ENCODE peak calls at places on chromosomes 4 and X, in four cellular contexts. One of them, this sample, is unnamed.

GRCh38 chr4:184812651-184813181 is 13.1 kb downstream of the ACSL1 start:
- DNase-seq in dorsolateral prefrontal cortex: no peak
- DNase-seq in fibroblast of the aortic adventitia: peak; percentile 35
- DNase-seq in hepatocyte: no peak
- DNase-seq in this sample: no peak

GRCh38 chr4:125388653-125389052 is 73.9 kb downstream of the FAT4 start:
- DNase-seq in hepatocyte: no peak
- DNase-seq in fibroblast of the aortic adventitia: peak; percentile 77
- DNase-seq in dorsolateral prefrontal cortex: no peak
- DNase-seq in this sample: peak; percentile 88

GRCh38 chrX:20143111-20143510 is 1.5 kb upstream of the EIF1AX start:
- DNase-seq in hepatocyte: no peak
- DNase-seq in fibroblast of the aortic adventitia: no peak
- DNase-seq in dorsolateral prefrontal cortex: no peak
- DNase-seq in this sample: no peak

GRCh38 chr4:2935762-2936743 is 27.2 kb downstream of the NOP14 start:
- DNase-seq in fibroblast of the aortic adventitia: peak; percentile 25
- DNase-seq in hepatocyte: peak; percentile 47
- DNase-seq in dorsolateral prefrontal cortex: peak; percentile 36
- DNase-seq in this sample: no peak

GRCh38 chr4:4496604-4497372 is 45.1 kb downstream of the STX18 start:
- DNase-seq in hepatocyte: no peak
- DNase-seq in fibroblast of the aortic adventitia: peak; percentile 32
- DNase-seq in dorsolateral prefrontal cortex: no peak
- DNase-seq in this sample: no peak

GRCh38 chrX:12686324-12686723 is 104.9 kb upstream of the PRPS2 start:
- DNase-seq in hepatocyte: no peak
- DNase-seq in fibroblast of the aortic adventitia: no peak
- DNase-seq in dorsolateral prefrontal cortex: no peak
- DNase-seq in this sample: no peak

GRCh38 chr4:162347492-162348213 is 183.9 kb upstream of the FSTL5 start:
- DNase-seq in fibroblast of the aortic adventitia: no peak
- DNase-seq in dorsolateral prefrontal cortex: no peak
- DNase-seq in hepatocyte: no peak
- DNase-seq in this sample: no peak

GRCh38 chr4:147842573-147842972 is 110.7 kb downstream of the ARHGAP10 start:
- DNase-seq in hepatocyte: no peak
- DNase-seq in dorsolateral prefrontal cortex: no peak
- DNase-seq in fibroblast of the aortic adventitia: peak; percentile 84
- DNase-seq in this sample: no peak

GRCh38 chr4:3365326-3365725 is 72.5 kb downstream of the RGS12 start:
- DNase-seq in hepatocyte: peak; percentile 2
- DNase-seq in fibroblast of the aortic adventitia: no peak
- DNase-seq in dorsolateral prefrontal cortex: no peak
- DNase-seq in this sample: no peak

GRCh38 chr4:58776627-58777026 is 1666.4 kb upstream of the IGFBP7 start:
- DNase-seq in dorsolateral prefrontal cortex: no peak
- DNase-seq in hepatocyte: peak; percentile 31
- DNase-seq in fibroblast of the aortic adventitia: no peak
- DNase-seq in this sample: no peak

GRCh38 chr4:34649716-34650115 is 1594.6 kb downstream of the ARAP2 start:
- DNase-seq in dorsolateral prefrontal cortex: no peak
- DNase-seq in fibroblast of the aortic adventitia: no peak
- DNase-seq in hepatocyte: no peak
- DNase-seq in this sample: no peak

GRCh38 chr4:183078634-183079033 is 20.4 kb upstream of the WWC2 start:
- DNase-seq in fibroblast of the aortic adventitia: no peak
- DNase-seq in dorsolateral prefrontal cortex: no peak
- DNase-seq in hepatocyte: no peak
- DNase-seq in this sample: no peak

DNA sequence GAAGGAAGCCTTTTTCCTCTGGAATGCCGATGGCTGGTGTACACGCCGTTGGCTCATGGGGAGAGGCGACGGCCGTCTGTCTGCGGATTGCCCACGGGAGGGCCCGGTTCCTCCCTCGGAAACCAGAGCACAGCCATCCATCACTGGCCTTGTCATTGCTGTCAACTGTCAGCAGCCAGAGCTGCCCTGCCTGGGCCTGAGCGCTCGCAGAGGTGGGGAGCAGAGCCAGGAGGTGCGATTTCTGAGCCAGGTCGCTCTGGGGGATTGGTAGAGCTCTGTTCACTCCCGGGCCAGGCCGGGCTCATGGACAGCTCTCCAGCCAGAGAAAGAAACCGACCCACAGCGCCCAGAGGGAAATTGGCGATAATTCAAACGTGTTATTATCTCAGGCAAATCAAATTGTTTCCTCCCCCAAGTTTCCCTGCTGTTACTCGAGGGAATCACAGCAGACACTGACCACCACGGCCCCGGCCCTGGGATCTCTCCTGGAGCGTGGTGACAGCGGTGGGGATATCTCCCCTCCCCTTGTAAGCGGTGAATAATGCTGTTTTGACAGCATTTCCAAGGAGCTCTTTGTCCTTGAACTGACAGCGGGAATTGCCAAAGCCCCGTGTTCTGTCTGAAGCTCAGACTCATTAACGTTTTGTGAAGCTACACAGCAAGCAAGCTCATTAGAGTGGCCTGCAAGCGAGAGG is 221.0 kb upstream of the PSAPL1 start:
- DNase-seq in hepatocyte: peak; percentile 15
- DNase-seq in dorsolateral prefrontal cortex: no peak
- DNase-seq in fibroblast of the aortic adventitia: no peak
- DNase-seq in this sample: no peak
- TF ChIP-seq CTCF in hepatocyte: no peak
- TF ChIP-seq CTCF in dorsolateral prefrontal cortex: no peak
- TF ChIP-seq CTCF in fibroblast of the aortic adventitia: no peak
- TF ChIP-seq CTCF in this sample: no peak

DNA sequence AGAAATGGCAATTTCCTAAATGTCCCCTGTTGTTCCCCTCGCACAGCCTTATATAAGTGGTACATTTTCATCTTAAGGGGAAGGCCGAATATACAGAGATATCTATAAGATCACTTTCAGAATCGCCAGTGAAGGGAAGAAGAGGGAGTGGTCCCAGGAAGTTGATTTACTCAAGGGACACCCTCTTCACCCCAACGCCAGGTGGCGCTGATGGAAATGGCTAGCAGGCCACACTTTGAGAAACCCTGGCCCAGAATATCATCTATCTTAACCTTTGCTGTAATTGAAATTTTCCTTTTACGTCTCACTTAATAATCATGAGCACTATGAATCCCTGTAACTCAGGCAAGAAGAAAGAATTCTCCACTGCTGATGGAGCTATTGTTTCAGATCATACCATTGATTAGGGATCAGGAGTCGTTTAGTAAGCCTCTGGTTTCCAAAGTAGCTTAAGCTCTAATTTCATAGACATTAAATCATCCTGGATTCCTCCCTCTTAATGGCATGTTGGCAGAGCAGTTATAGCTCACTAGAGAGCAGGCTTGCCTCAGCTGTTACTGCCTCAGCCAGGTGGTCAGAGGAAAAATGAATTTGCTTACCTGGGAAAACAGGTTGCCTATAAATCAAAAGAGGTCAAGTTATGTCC is 941.3 kb upstream of the TENM3 start:
- DNase-seq in dorsolateral prefrontal cortex: no peak
- DNase-seq in hepatocyte: peak; percentile 68
- DNase-seq in fibroblast of the aortic adventitia: peak; percentile 2
- DNase-seq in this sample: peak; percentile 47
- TF ChIP-seq CTCF in dorsolateral prefrontal cortex: no peak
- TF ChIP-seq CTCF in hepatocyte: peak; percentile 51
- TF ChIP-seq CTCF in fibroblast of the aortic adventitia: no peak
- TF ChIP-seq CTCF in this sample: peak; percentile 74

DNA sequence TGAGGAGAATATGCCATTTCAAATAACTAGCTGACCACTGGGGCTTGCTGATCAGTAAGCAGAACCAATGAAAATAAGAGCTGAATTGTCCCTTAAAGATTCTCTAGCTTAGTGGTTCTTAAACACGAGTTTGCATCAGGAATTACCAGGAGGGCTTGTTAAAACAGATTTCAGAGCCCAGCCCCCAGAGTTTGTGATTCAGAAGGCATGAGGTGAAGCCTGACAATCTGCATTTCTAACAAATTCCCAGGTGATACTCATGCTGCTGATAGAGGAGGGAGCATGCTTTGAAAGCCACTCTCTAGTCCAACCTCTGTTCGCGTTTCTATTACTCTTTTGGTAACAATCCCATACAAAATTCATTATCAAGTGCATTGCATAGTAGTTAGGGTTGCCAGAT is 35.5 kb downstream of the DCX start:
- DNase-seq in fibroblast of the aortic adventitia: no peak
- DNase-seq in dorsolateral prefrontal cortex: no peak
- DNase-seq in hepatocyte: no peak
- DNase-seq in this sample: no peak
- TF ChIP-seq CTCF in fibroblast of the aortic adventitia: no peak
- TF ChIP-seq CTCF in dorsolateral prefrontal cortex: no peak
- TF ChIP-seq CTCF in hepatocyte: no peak
- TF ChIP-seq CTCF in this sample: no peak

GRCh38 chr4:6608758-6609414 is 31.6 kb upstream of the MRFAP1 start:
- DNase-seq in fibroblast of the aortic adventitia: no peak
- DNase-seq in dorsolateral prefrontal cortex: peak; percentile 61
- DNase-seq in hepatocyte: no peak
- DNase-seq in this sample: no peak
- TF ChIP-seq CTCF in fibroblast of the aortic adventitia: no peak
- TF ChIP-seq CTCF in dorsolateral prefrontal cortex: no peak
- TF ChIP-seq CTCF in hepatocyte: no peak
- TF ChIP-seq CTCF in this sample: no peak

This sample was measured in AG10803.